ENCODE peak calls at places on chromosomes 7 and 10, in four cellular contexts. U is tibial artery, R is sigmoid colon, K is adrenal gland. C is an unnamed sample. For H3K4me1, the result is how much of the 10 kb centered on the place peaks cover.

GRCh38 chr7:74061840-74062539 is 21.6 kb upstream of the LIMK1 start:
- DNase-seq in K (peak), U (peak), R (peak), C (peak)

GRCh38 chr10:20486791-20487190 is 410.3 kb downstream of the NEBL start:
- DNase-seq in R (no peak), K (no peak), U (no peak), C (no peak)

GRCh38 chr7:25009271-25009670 is 29.3 kb upstream of the OSBPL3 start:
- DNase-seq in K (peak), R (no peak), U (no peak), C (no peak)

GRCh38 chr10:103734731-103735130 is 120.6 kb downstream of the SH3PXD2A start:
- DNase-seq in K (no peak), R (no peak), U (no peak), C (no peak)

GRCh38 chr10:9992656-9993055 is 1025.0 kb upstream of the CELF2 start:
- DNase-seq in R (no peak), U (no peak), K (no peak), C (peak)

GRCh38 chr7:47473499-47474210 is 108.3 kb downstream of the TNS3 start:
- DNase-seq in U (peak), K (peak), R (no peak), C (no peak)

GRCh38 chr10:130341325-130341724 is 205.1 kb downstream of the GLRX3 start:
- DNase-seq in U (no peak), K (peak), R (no peak), C (no peak)

GRCh38 chr7:103446046-103446520 is at the start of gene SLC26A5:
- DNase-seq in U (no peak), K (no peak), R (no peak), C (no peak)

GRCh38 chr7:42869131-42870020 is 42.5 kb downstream of the C7orf25 start:
- DNase-seq in R (no peak), U (no peak), K (peak), C (no peak)

GRCh38 chr7:12550956-12551355 is 19.6 kb upstream of the SCIN start:
- DNase-seq in K (no peak), R (no peak), U (no peak), C (no peak)

GRCh38 chr7:137664846-137665245 is 181.9 kb downstream of the DGKI start:
- DNase-seq in K (no peak), U (no peak), R (no peak), C (no peak)

GRCh38 chr7:6422095-6422494 is 25.7 kb downstream of the DAGLB start:
- DNase-seq in R (no peak), U (no peak), K (no peak), C (no peak)

GRCh38 chr7:34748244-34749039 is 90.4 kb downstream of the NPSR1 start:
- DNase-seq in U (no peak), K (peak), R (no peak), C (peak)

GRCh38 chr10:10056958-10057357 is 960.7 kb upstream of the CELF2 start:
- DNase-seq in K (no peak), U (no peak), R (no peak), C (no peak)

GRCh38 chr10:8956400-8956799 is 901.9 kb downstream of the GATA3 start:
- DNase-seq in R (no peak), K (no peak), U (no peak), C (no peak)

GRCh38 chr7:50603288-50603687 is 38.1 kb upstream of the DDC start:
- DNase-seq in R (no peak), U (no peak), K (no peak), C (no peak)

DNA sequence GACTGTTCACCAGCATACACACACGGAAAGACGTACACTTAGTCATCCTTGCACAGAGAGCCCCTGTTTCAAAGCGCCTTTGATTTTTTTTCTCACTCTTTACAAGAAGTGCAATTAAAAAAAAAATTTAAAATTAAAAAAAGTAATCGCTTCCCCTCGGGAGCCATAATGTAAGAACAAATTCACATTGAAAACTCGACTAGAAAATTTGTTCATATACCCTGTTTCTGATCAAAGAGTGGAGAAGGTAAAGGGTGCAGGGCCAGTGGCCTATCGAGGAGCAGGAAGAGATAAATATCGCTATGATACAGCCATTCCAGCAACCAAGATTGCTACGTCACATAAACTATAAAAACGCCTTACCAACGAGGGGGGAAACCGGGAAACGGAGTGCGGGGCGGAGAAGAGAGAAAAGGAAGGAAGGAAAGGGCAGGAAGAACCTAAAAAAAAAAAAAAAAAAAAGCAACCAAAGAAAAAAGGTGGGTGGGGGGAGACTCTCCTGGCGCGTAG is 5.0 kb upstream of the HOXA2 start:
- DNase-seq in R (no peak), U (no peak), K (no peak), C (no peak)
- H3K27ac ChIP-seq in R (peak), U (no peak), K (no peak), C (no peak)

GRCh38 chr7:43890468-43890867 is 15.9 kb downstream of the URGCP start:
- DNase-seq in R (no peak), U (no peak), K (no peak), C (no peak)

GRCh38 chr7:43891069-43891955 is 15.1 kb downstream of the URGCP start:
- DNase-seq in R (no peak), K (peak), U (no peak), C (no peak)

GRCh38 chr7:43895847-43896415 is 10.5 kb downstream of the URGCP start:
- DNase-seq in K (peak), R (no peak), U (no peak), C (no peak)
- H3K4me1 ChIP-seq in K (under half), R (under half), U (under half), C (under half)

GRCh38 chr7:90211391-90212148 is at the start of gene STEAP2:
- DNase-seq in K (peak), R (peak), U (peak), C (peak)
- H3K27ac ChIP-seq in K (no peak), R (peak), U (peak), C (peak)

DNA sequence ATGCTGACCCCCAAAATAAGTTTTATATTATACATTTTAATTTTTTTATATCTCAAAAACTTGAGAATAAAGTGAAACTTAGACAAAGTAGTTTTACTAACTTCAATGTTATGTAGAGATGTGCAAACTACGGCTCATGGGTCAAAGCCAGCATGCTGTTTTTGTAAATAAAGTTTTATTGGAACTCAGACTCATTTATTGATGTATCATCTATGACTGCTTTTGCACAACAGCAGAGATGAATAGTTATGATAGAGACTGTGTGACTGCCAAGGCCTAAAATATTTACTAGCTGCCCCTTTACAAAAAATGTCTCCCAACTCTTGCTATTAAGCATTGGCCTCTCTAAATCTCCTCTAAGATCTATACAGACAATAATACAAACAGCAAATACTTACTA is 12.4 kb downstream of the MTPN start:
- DNase-seq in U (no peak), K (no peak), R (no peak), C (no peak)
- H3K4me1 ChIP-seq in U (under half), K (under half), R (under half), C (under half)

GRCh38 chr7:30453016-30453415 is 25.6 kb downstream of the NOD1 start:
- DNase-seq in U (no peak), K (no peak), R (no peak), C (no peak)
- H3K27ac ChIP-seq in U (no peak), K (no peak), R (no peak), C (no peak)

GRCh38 chr7:139732471-139733167 is 45.2 kb downstream of the HIPK2 start:
- DNase-seq in U (no peak), R (no peak), K (no peak), C (no peak)

GRCh38 chr7:139731802-139732470 is 45.9 kb downstream of the HIPK2 start:
- DNase-seq in K (peak), R (peak), U (peak), C (peak)

GRCh38 chr7:139735466-139735865 is 42.3 kb downstream of the HIPK2 start:
- DNase-seq in R (no peak), U (no peak), K (no peak), C (no peak)

GRCh38 chr7:139734395-139734794 is 43.4 kb downstream of the HIPK2 start:
- DNase-seq in R (no peak), U (peak), K (peak), C (no peak)

DNA sequence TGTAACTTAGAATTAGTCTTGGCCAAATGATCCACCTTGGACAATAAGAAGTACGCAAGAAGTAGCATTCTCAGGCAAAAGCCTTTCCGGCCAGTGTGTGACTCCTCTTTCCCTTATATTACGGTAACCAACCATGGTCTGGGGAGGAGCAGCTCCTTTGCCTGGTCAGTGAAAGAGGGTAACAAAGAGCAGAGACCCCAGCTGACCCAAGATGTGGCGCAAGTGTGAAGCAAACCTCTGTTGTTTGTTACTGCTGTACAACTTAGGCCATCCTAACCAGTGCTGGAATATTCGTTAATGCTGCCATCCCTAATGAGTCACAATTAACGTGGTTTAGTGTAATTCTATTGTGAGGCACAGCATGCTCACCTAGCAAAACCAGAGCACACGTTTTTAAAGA is 44.0 kb downstream of the HIPK2 start:
- DNase-seq in R (no peak), K (no peak), U (no peak), C (no peak)
- H3K4me1 ChIP-seq in R (half or more), K (half or more), U (half or more), C (under half)

C was measured in ovary.